ENCODE peak calls at places on chromosomes 16 and 17, in six cellular contexts. One of them, this sample, is unnamed.

GRCh38 chr16:12214509-12214908 is 238.0 kb downstream of the SNX29 start:
- DNase-seq in brain microvascular endothelial cell: no peak
- DNase-seq in K562: no peak
- DNase-seq in CD8-positive, alpha-beta T cell: no peak
- DNase-seq in EH: peak
- DNase-seq in MV-4-11: no peak
- DNase-seq in this sample: no peak

GRCh38 chr17:5630434-5630833 is 46.1 kb upstream of the NLRP1 start:
- DNase-seq in K562: no peak
- DNase-seq in brain microvascular endothelial cell: no peak
- DNase-seq in EH: peak
- DNase-seq in CD8-positive, alpha-beta T cell: no peak
- DNase-seq in MV-4-11: no peak
- DNase-seq in this sample: no peak

GRCh38 chr16:71351558-71351901 is 7.0 kb upstream of the CALB2 start:
- DNase-seq in K562: no peak
- DNase-seq in MV-4-11: no peak
- DNase-seq in brain microvascular endothelial cell: no peak
- DNase-seq in EH: no peak
- DNase-seq in CD8-positive, alpha-beta T cell: peak
- DNase-seq in this sample: no peak

GRCh38 chr17:60538726-60539125 is 12.7 kb upstream of the APPBP2 start:
- DNase-seq in CD8-positive, alpha-beta T cell: no peak
- DNase-seq in MV-4-11: no peak
- DNase-seq in brain microvascular endothelial cell: no peak
- DNase-seq in EH: no peak
- DNase-seq in K562: no peak
- DNase-seq in this sample: no peak

GRCh38 chr17:64575431-64575830 is 68.7 kb downstream of the CEP95 start:
- DNase-seq in brain microvascular endothelial cell: no peak
- DNase-seq in K562: no peak
- DNase-seq in MV-4-11: no peak
- DNase-seq in CD8-positive, alpha-beta T cell: no peak
- DNase-seq in EH: peak
- DNase-seq in this sample: no peak

GRCh38 chr16:1953734-1954133 is 755 bp downstream of the RPL3L start:
- DNase-seq in MV-4-11: no peak
- DNase-seq in EH: no peak
- DNase-seq in CD8-positive, alpha-beta T cell: no peak
- DNase-seq in K562: no peak
- DNase-seq in brain microvascular endothelial cell: no peak
- DNase-seq in this sample: no peak

GRCh38 chr16:84785843-84786538 is 33.8 kb upstream of the CRISPLD2 start:
- DNase-seq in CD8-positive, alpha-beta T cell: no peak
- DNase-seq in brain microvascular endothelial cell: peak
- DNase-seq in K562: no peak
- DNase-seq in MV-4-11: no peak
- DNase-seq in EH: peak
- DNase-seq in this sample: no peak

GRCh38 chr17:74865504-74866197 is 6.0 kb upstream of the GRIN2C start:
- DNase-seq in MV-4-11: no peak
- DNase-seq in brain microvascular endothelial cell: no peak
- DNase-seq in EH: no peak
- DNase-seq in CD8-positive, alpha-beta T cell: no peak
- DNase-seq in K562: no peak
- DNase-seq in this sample: no peak

GRCh38 chr16:73058616-73059409 is 10.9 kb upstream of the ZFHX3 start:
- DNase-seq in EH: peak
- DNase-seq in MV-4-11: no peak
- DNase-seq in brain microvascular endothelial cell: peak
- DNase-seq in CD8-positive, alpha-beta T cell: no peak
- DNase-seq in K562: peak
- DNase-seq in this sample: no peak

GRCh38 chr16:84851192-84852127 is 31.7 kb downstream of the CRISPLD2 start:
- DNase-seq in brain microvascular endothelial cell: peak
- DNase-seq in K562: no peak
- DNase-seq in EH: peak
- DNase-seq in CD8-positive, alpha-beta T cell: no peak
- DNase-seq in MV-4-11: no peak
- DNase-seq in this sample: peak

GRCh38 chr17:77959926-77960521 is 1.5 kb downstream of the TNRC6C start:
- DNase-seq in K562: peak
- DNase-seq in brain microvascular endothelial cell: no peak
- DNase-seq in MV-4-11: no peak
- DNase-seq in CD8-positive, alpha-beta T cell: peak
- DNase-seq in EH: peak
- DNase-seq in this sample: no peak

GRCh38 chr16:55036371-55036821 is 105.7 kb downstream of the IRX5 start:
- DNase-seq in brain microvascular endothelial cell: no peak
- DNase-seq in MV-4-11: no peak
- DNase-seq in K562: no peak
- DNase-seq in CD8-positive, alpha-beta T cell: no peak
- DNase-seq in EH: no peak
- DNase-seq in this sample: no peak

GRCh38 chr16:66275795-66276428 is 90.6 kb upstream of the CDH5 start:
- DNase-seq in MV-4-11: peak
- DNase-seq in EH: peak
- DNase-seq in brain microvascular endothelial cell: peak
- DNase-seq in CD8-positive, alpha-beta T cell: peak
- DNase-seq in K562: peak
- DNase-seq in this sample: no peak

GRCh38 chr17:17154981-17155380 is 51.2 kb downstream of the PLD6 start:
- DNase-seq in EH: no peak
- DNase-seq in brain microvascular endothelial cell: no peak
- DNase-seq in MV-4-11: no peak
- DNase-seq in CD8-positive, alpha-beta T cell: no peak
- DNase-seq in K562: peak
- DNase-seq in this sample: no peak

GRCh38 chr16:1789643-1790045 is 3.9 kb downstream of the IGFALS start:
- DNase-seq in CD8-positive, alpha-beta T cell: no peak
- DNase-seq in K562: no peak
- DNase-seq in EH: no peak
- DNase-seq in MV-4-11: no peak
- DNase-seq in brain microvascular endothelial cell: no peak
- DNase-seq in this sample: no peak

This sample was measured in AG09319.